ENCODE peak calls at places on chromosome 11, in seven cellular contexts. W is GM12878, N is SK-N-SH, J is HepG2, F is HCT116, Y is H1, X is K562. C is an unnamed sample.

GRCh38 chr11:32616903-32617302 is 33.3 kb downstream of the EIF3M start:
- DNase-seq in J (no peak), X (no peak), N (no peak), W (no peak), Y (no peak), F (no peak), C (no peak)

GRCh38 chr11:64859542-64860414 is 15.3 kb upstream of the CDC42BPG start:
- DNase-seq in N (no peak), F (no peak), X (no peak), J (no peak), Y (no peak), W (peak; percentile 97), C (no peak)

GRCh38 chr11:13328276-13328675 is 50.7 kb downstream of the BMAL1 start:
- DNase-seq in F (no peak), N (peak; percentile 53), X (no peak), W (no peak), Y (no peak), J (no peak), C (no peak)

GRCh38 chr11:32385998-32386397 is 49.3 kb downstream of the WT1 start:
- DNase-seq in W (no peak), X (peak; percentile 65), N (peak; percentile 44), F (peak; percentile 38), J (peak; percentile 17), Y (no peak), C (peak; percentile 88)

GRCh38 chr11:26792956-26793355 is 71.1 kb upstream of the SLC5A12 start:
- DNase-seq in X (no peak), N (no peak), W (no peak), J (no peak), F (no peak), Y (no peak), C (no peak)

GRCh38 chr11:33722579-33723234 is 13.5 kb downstream of the CD59 start:
- DNase-seq in N (no peak), Y (no peak), F (no peak), W (peak; percentile 34), J (no peak), X (peak; percentile 73), C (peak; percentile 36)

GRCh38 chr11:131999084-131999483 is 628.7 kb downstream of the NTM start:
- DNase-seq in X (no peak), Y (no peak), F (no peak), N (no peak), J (no peak), W (no peak), C (no peak)

GRCh38 chr11:35418847-35419712 is at the start of gene SLC1A2:
- DNase-seq in N (peak; percentile 78), Y (peak; percentile 71), J (no peak), X (no peak), F (no peak), W (no peak), C (peak; percentile 47)

GRCh38 chr11:13339196-13340153 is 61.9 kb downstream of the BMAL1 start:
- DNase-seq in F (no peak), W (no peak), X (peak; percentile 20), J (no peak), Y (no peak), N (no peak), C (no peak)

GRCh38 chr11:63023415-63023814 is 7.8 kb upstream of the SLC22A8 start:
- DNase-seq in X (no peak), W (no peak), Y (no peak), N (no peak), F (no peak), J (no peak), C (no peak)

GRCh38 chr11:14567064-14567651 is 47.0 kb upstream of the PSMA1 start:
- DNase-seq in J (no peak), N (no peak), F (no peak), Y (no peak), W (no peak), X (no peak), C (no peak)

GRCh38 chr11:134592391-134592990 is 180.4 kb upstream of the B3GAT1 start:
- DNase-seq in W (no peak), N (peak; percentile 51), Y (peak; percentile 88), F (peak; percentile 49), J (peak; percentile 15), X (peak; percentile 62), C (no peak)

GRCh38 chr11:92380882-92381281 is 156.3 kb downstream of the FAT3 start:
- DNase-seq in W (no peak), F (no peak), X (no peak), Y (no peak), N (no peak), J (no peak), C (no peak)

GRCh38 chr11:12893787-12894672 is 115.1 kb upstream of the RASSF10 start:
- DNase-seq in X (peak; percentile 65), Y (peak; percentile 89), N (peak; percentile 62), J (peak; percentile 39), W (no peak), F (peak; percentile 15), C (peak; percentile 57)

GRCh38 chr11:124829986-124830385 is 29.8 kb upstream of the MSANTD2 start:
- DNase-seq in W (no peak), F (no peak), N (no peak), J (no peak), Y (no peak), X (no peak), C (no peak)

GRCh38 chr11:25910090-25910489 is 421.8 kb upstream of the ANO3 start:
- DNase-seq in N (no peak), J (no peak), W (no peak), F (no peak), Y (no peak), X (no peak), C (no peak)

GRCh38 chr11:124946735-124947141 is 7.3 kb upstream of the CCDC15 start:
- DNase-seq in F (no peak), J (no peak), W (no peak), N (no peak), Y (no peak), X (no peak), C (no peak)

GRCh38 chr11:2472428-2473186 is 27.8 kb downstream of the KCNQ1 start:
- DNase-seq in Y (no peak), X (no peak), N (no peak), J (no peak), W (no peak), F (no peak), C (no peak)

GRCh38 chr11:128859563-128860441 is 7.3 kb downstream of the KCNJ1 start:
- DNase-seq in J (peak; percentile 35), X (peak; percentile 72), W (no peak), N (peak; percentile 46), F (peak; percentile 68), Y (peak; percentile 99), C (peak; percentile 60)

GRCh38 chr11:102010776-102011500 is 36.3 kb upstream of the CFAP300 start:
- DNase-seq in J (peak; percentile 53), F (peak; percentile 73), W (no peak), N (peak; percentile 17), Y (peak; percentile 66), X (peak; percentile 18), C (peak; percentile 58)
- TF ChIP-seq JUND in J (peak; percentile 78), F (peak; percentile 89), W (no peak), N (peak; percentile 95), Y (peak; percentile 98), X (peak; percentile 63), C (peak; percentile 94)

GRCh38 chr11:130313383-130314183 is 1.1 kb downstream of the ZBTB44 start:
- DNase-seq in F (no peak), W (no peak), X (peak; percentile 12), Y (no peak), J (no peak), N (no peak), C (no peak)
- TF ChIP-seq JUND in F (no peak), W (no peak), X (no peak), Y (no peak), J (no peak), N (no peak), C (no peak)

GRCh38 chr11:844693-845644 is 2.3 kb downstream of the TSPAN4 start:
- DNase-seq in Y (peak; percentile 89), F (no peak), J (peak; percentile 88), X (peak; percentile 79), W (no peak), N (peak; percentile 82), C (peak; percentile 69)
- TF ChIP-seq JUND in Y (no peak), F (no peak), J (no peak), X (no peak), W (no peak), N (no peak), C (no peak)

GRCh38 chr11:129865701-129866100 is 29.7 kb downstream of the NFRKB start:
- DNase-seq in X (no peak), N (no peak), F (no peak), W (no peak), Y (no peak), J (no peak), C (no peak)
- TF ChIP-seq JUND in X (no peak), N (no peak), F (no peak), W (no peak), Y (no peak), J (no peak), C (no peak)

GRCh38 chr11:118015385-118015841 is 29.2 kb downstream of the IL10RA start:
- DNase-seq in N (no peak), X (no peak), J (no peak), W (no peak), F (no peak), Y (no peak), C (no peak)
- TF ChIP-seq JUND in N (no peak), X (no peak), J (no peak), W (no peak), F (no peak), Y (no peak), C (no peak)

DNA sequence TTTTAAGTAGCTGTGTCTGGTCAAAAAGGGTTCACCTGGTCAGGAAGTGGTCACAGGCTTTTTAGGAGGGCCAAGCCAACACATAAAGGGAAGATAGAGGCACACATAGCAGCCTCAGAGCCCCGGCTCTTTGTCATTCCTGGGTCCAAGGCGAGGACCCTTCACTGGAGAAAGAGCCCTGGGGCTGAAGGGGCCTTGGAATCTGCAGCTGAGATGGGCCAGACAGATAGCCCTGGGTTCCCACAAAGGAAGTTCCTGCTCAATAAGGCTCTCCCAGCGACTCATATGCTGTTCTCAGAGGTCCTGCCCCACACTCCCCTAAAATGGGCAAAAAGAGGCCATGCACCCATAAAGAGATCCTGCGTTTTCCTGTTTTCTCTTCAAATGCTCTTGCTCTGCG is 77.7 kb downstream of the LINC01488 start:
- DNase-seq in Y (no peak), N (no peak), F (no peak), W (no peak), J (no peak), X (no peak), C (no peak)
- TF ChIP-seq JUND in Y (no peak), N (no peak), F (no peak), W (no peak), J (no peak), X (no peak), C (no peak)

GRCh38 chr11:61187505-61188130 is 15.7 kb upstream of the PGA3 start:
- DNase-seq in Y (peak; percentile 90), N (peak; percentile 83), X (peak; percentile 86), J (peak; percentile 60), F (peak; percentile 74), W (peak; percentile 60), C (peak; percentile 53)
- TF ChIP-seq JUND in Y (peak; percentile 25), N (no peak), X (no peak), J (no peak), F (no peak), W (no peak), C (no peak)

GRCh38 chr11:86245369-86246292 is 1.1 kb downstream of the EED start:
- DNase-seq in X (peak; percentile 40), N (peak; percentile 13), F (no peak), W (no peak), Y (no peak), J (peak; percentile 23), C (no peak)
- TF ChIP-seq JUND in X (no peak), N (no peak), F (no peak), W (no peak), Y (no peak), J (no peak), C (no peak)